ENCODE peak calls at places on chromosomes 7 and 10, in six cellular contexts. One of them, this sample, is unnamed.

GRCh38 chr7:47535033-47535703 is 46.7 kb downstream of the TNS3 start:
- DNase-seq in GM04504: no peak
- DNase-seq in HTR-8/SVneo: no peak
- DNase-seq in RCC 7860: no peak
- DNase-seq in T1000: no peak
- DNase-seq in ELR: no peak
- DNase-seq in this sample: no peak

GRCh38 chr10:105974803-105975456 is 1189.6 kb downstream of the SORCS1 start:
- DNase-seq in RCC 7860: no peak
- DNase-seq in HTR-8/SVneo: no peak
- DNase-seq in T1000: no peak
- DNase-seq in GM04504: peak
- DNase-seq in ELR: peak
- DNase-seq in this sample: peak

GRCh38 chr10:122246830-122247520 is 24.1 kb upstream of the BTBD16 start:
- DNase-seq in RCC 7860: no peak
- DNase-seq in GM04504: no peak
- DNase-seq in HTR-8/SVneo: no peak
- DNase-seq in ELR: no peak
- DNase-seq in T1000: no peak
- DNase-seq in this sample: no peak

GRCh38 chr7:121138262-121138933 is 149.9 kb downstream of the CPED1 start:
- DNase-seq in GM04504: no peak
- DNase-seq in RCC 7860: no peak
- DNase-seq in HTR-8/SVneo: no peak
- DNase-seq in ELR: no peak
- DNase-seq in T1000: no peak
- DNase-seq in this sample: no peak

GRCh38 chr10:6203331-6204062 is 765 bp downstream of the PFKFB3 start:
- DNase-seq in ELR: peak
- DNase-seq in GM04504: no peak
- DNase-seq in HTR-8/SVneo: no peak
- DNase-seq in RCC 7860: peak
- DNase-seq in T1000: peak
- DNase-seq in this sample: peak

GRCh38 chr7:11252705-11253272 is 279.1 kb downstream of the PHF14 start:
- DNase-seq in T1000: no peak
- DNase-seq in GM04504: no peak
- DNase-seq in ELR: no peak
- DNase-seq in HTR-8/SVneo: no peak
- DNase-seq in RCC 7860: no peak
- DNase-seq in this sample: no peak

GRCh38 chr7:138564365-138564764 is 104.3 kb downstream of the TRIM24 start:
- DNase-seq in GM04504: no peak
- DNase-seq in RCC 7860: no peak
- DNase-seq in T1000: no peak
- DNase-seq in ELR: no peak
- DNase-seq in HTR-8/SVneo: no peak
- DNase-seq in this sample: no peak

GRCh38 chr10:96299383-96299782 is 4.9 kb upstream of the DNTT start:
- DNase-seq in T1000: no peak
- DNase-seq in GM04504: no peak
- DNase-seq in ELR: no peak
- DNase-seq in RCC 7860: no peak
- DNase-seq in HTR-8/SVneo: no peak
- DNase-seq in this sample: no peak

GRCh38 chr7:21944616-21945373 is 904 bp downstream of the CDCA7L start:
- DNase-seq in GM04504: no peak
- DNase-seq in T1000: no peak
- DNase-seq in ELR: peak
- DNase-seq in HTR-8/SVneo: no peak
- DNase-seq in RCC 7860: no peak
- DNase-seq in this sample: no peak